ENCODE peak calls at places on chromosome 21, in nine cellular contexts. W, R, N, Q, K, S, A, T and G are unnamed samples. For H3K9me3, the result is how much of the 10 kb centered on the place peaks cover.

GRCh38 chr21:35367558-35367957 is 318.5 kb upstream of the RUNX1 start:
- DNase-seq in N (peak), R (no peak), Q (no peak), W (no peak), T (no peak), S (no peak), K (no peak), A (no peak), G (no peak)

GRCh38 chr21:34524671-34525601 is 12.9 kb upstream of the KCNE1 start:
- DNase-seq in A (no peak), N (no peak), K (no peak), W (peak), T (no peak), S (no peak), R (no peak), Q (no peak), G (no peak)

GRCh38 chr21:29257701-29258100 is 41.0 kb upstream of the BACH1 start:
- DNase-seq in S (no peak), K (no peak), N (no peak), W (no peak), R (no peak), T (no peak), A (no peak), Q (no peak), G (no peak)

GRCh38 chr21:33075128-33075527 is 5.2 kb downstream of the OLIG1 start:
- DNase-seq in N (no peak), A (no peak), K (no peak), R (no peak), S (no peak), W (no peak), Q (no peak), T (no peak), G (no peak)

GRCh38 chr21:33936221-33937038 is 20.8 kb upstream of the ATP5PO start:
- DNase-seq in T (no peak), K (no peak), N (no peak), R (no peak), S (peak), A (no peak), W (no peak), Q (no peak), G (peak)

GRCh38 chr21:31900121-31900895 is 27.5 kb downstream of the HUNK start:
- DNase-seq in N (peak), A (no peak), T (no peak), R (no peak), K (no peak), S (no peak), W (no peak), Q (no peak), G (peak)

GRCh38 chr21:45370575-45370974 is 34.4 kb upstream of the COL18A1 start:
- DNase-seq in Q (peak), W (peak), A (no peak), T (no peak), K (peak), R (peak), N (no peak), S (no peak), G (no peak)

GRCh38 chr21:34204481-34205439 is 131.4 kb downstream of the MRPS6 start:
- DNase-seq in W (no peak), A (no peak), K (no peak), T (peak), N (no peak), Q (no peak), S (no peak), R (no peak), G (peak)

GRCh38 chr21:39587376-39587775 is 25.4 kb upstream of the B3GALT5 start:
- DNase-seq in S (no peak), Q (no peak), N (no peak), A (no peak), R (no peak), K (no peak), W (no peak), T (no peak), G (no peak)

GRCh38 chr21:46518983-46519583 is 60.4 kb downstream of the DIP2A start:
- DNase-seq in Q (no peak), A (no peak), N (no peak), K (no peak), T (no peak), R (no peak), W (peak), S (no peak), G (no peak)

GRCh38 chr21:22125581-22125980 is 1127.4 kb downstream of the NCAM2 start:
- DNase-seq in W (no peak), S (no peak), N (no peak), A (no peak), T (no peak), R (no peak), Q (no peak), K (no peak), G (no peak)

GRCh38 chr21:38471766-38472165 is 26.5 kb downstream of the ERG start:
- DNase-seq in S (no peak), R (no peak), A (no peak), K (no peak), N (no peak), W (no peak), Q (no peak), T (no peak), G (no peak)

GRCh38 chr21:34865922-34866271 is 183.2 kb downstream of the RUNX1 start:
- DNase-seq in W (no peak), A (no peak), Q (no peak), S (no peak), R (no peak), K (no peak), T (no peak), N (no peak), G (no peak)

GRCh38 chr21:16535100-16535418 is 805.3 kb downstream of the USP25 start:
- DNase-seq in K (peak), R (no peak), T (peak), W (peak), N (peak), Q (peak), A (peak), S (no peak), G (peak)

GRCh38 chr21:34510148-34511142 is 1.6 kb downstream of the KCNE1 start:
- DNase-seq in A (no peak), T (peak), R (peak), Q (peak), N (peak), K (no peak), W (peak), S (no peak), G (peak)

GRCh38 chr21:31872072-31872451 is 758 bp upstream of the HUNK start:
- DNase-seq in A (no peak), S (no peak), Q (no peak), R (no peak), K (no peak), T (peak), W (no peak), N (no peak), G (no peak)

GRCh38 chr21:33360871-33361602 is 36.3 kb downstream of the IFNAR1 start:
- DNase-seq in Q (peak), N (peak), K (peak), S (peak), W (peak), R (peak), A (peak), T (peak), G (peak)

GRCh38 chr21:21788591-21788990 is 790.4 kb downstream of the NCAM2 start:
- DNase-seq in S (no peak), W (peak), Q (no peak), A (no peak), K (no peak), N (no peak), T (no peak), R (no peak), G (no peak)

GRCh38 chr21:15170614-15171013 is 105.8 kb upstream of the NRIP1 start:
- DNase-seq in S (no peak), A (no peak), W (no peak), K (no peak), T (no peak), R (no peak), Q (no peak), N (no peak), G (no peak)

GRCh38 chr21:15080504-15080903 is 15.7 kb upstream of the NRIP1 start:
- DNase-seq in N (no peak), T (peak), A (no peak), S (no peak), R (no peak), W (peak), Q (no peak), K (no peak), G (no peak)

GRCh38 chr21:28927122-28927521 is 65.6 kb downstream of the LTN1 start:
- DNase-seq in W (no peak), S (no peak), Q (no peak), R (no peak), N (no peak), T (no peak), A (no peak), K (no peak), G (no peak)

GRCh38 chr21:45308211-45309068 is 20.7 kb upstream of the POFUT2 start:
- DNase-seq in W (peak), N (no peak), S (no peak), T (no peak), Q (peak), K (no peak), A (peak), R (peak), G (no peak)

GRCh38 chr21:31158789-31159581 is 120.7 kb upstream of the KRTAP19-8 start:
- DNase-seq in A (no peak), Q (no peak), N (no peak), R (no peak), T (no peak), S (no peak), K (no peak), W (peak), G (no peak)

GRCh38 chr21:44998621-44999427 is 59.0 kb downstream of the SLX9 start:
- DNase-seq in T (no peak), N (no peak), A (no peak), Q (peak), R (peak), S (no peak), K (no peak), W (no peak), G (no peak)

GRCh38 chr21:37531402-37532042 is 164.9 kb downstream of the DYRK1A start:
- DNase-seq in W (no peak), Q (peak), T (no peak), R (peak), K (no peak), S (no peak), A (peak), N (peak), G (peak)

GRCh38 chr21:38333290-38334272 is 76.8 kb downstream of the KCNJ15 start:
- DNase-seq in Q (no peak), A (no peak), K (no peak), N (no peak), W (peak), T (no peak), R (no peak), S (no peak), G (peak)

GRCh38 chr21:29938968-29939858 is 583 bp downstream of the GRIK1 start:
- DNase-seq in K (no peak), S (no peak), Q (no peak), R (peak), W (peak), T (peak), N (no peak), A (no peak), G (no peak)

GRCh38 chr21:39386194-39386593 is 37.3 kb upstream of the HMGN1 start:
- DNase-seq in W (peak), A (peak), R (peak), N (no peak), K (no peak), S (no peak), Q (peak), T (no peak), G (peak)

GRCh38 chr21:20996421-20997307 is 1.5 kb upstream of the NCAM2 start:
- DNase-seq in Q (no peak), R (peak), S (no peak), N (no peak), K (no peak), A (no peak), T (no peak), W (peak), G (no peak)

GRCh38 chr21:33230518-33231324 is 983 bp downstream of the IFNAR2 start:
- DNase-seq in K (no peak), Q (peak), W (peak), R (peak), T (peak), N (peak), A (no peak), S (peak), G (peak)

GRCh38 chr21:36891692-36892091 is 74.8 kb downstream of the HLCS start:
- DNase-seq in S (no peak), K (no peak), Q (no peak), T (no peak), N (no peak), R (no peak), W (no peak), A (no peak), G (no peak)

GRCh38 chr21:28521932-28522826 is 470.5 kb downstream of the LTN1 start:
- DNase-seq in K (no peak), T (peak), A (no peak), Q (no peak), R (no peak), N (peak), W (peak), S (no peak), G (no peak)

GRCh38 chr21:35616090-35616489 is 444.2 kb downstream of the SETD4 start:
- DNase-seq in K (no peak), A (no peak), Q (no peak), W (peak), R (no peak), T (no peak), N (no peak), S (no peak), G (no peak)

GRCh38 chr21:21101911-21102310 is 103.7 kb downstream of the NCAM2 start:
- DNase-seq in N (peak), R (no peak), W (peak), T (peak), Q (no peak), S (no peak), A (no peak), K (no peak), G (peak)

GRCh38 chr21:34726627-34727337 is 58.0 kb downstream of the CLIC6 start:
- DNase-seq in A (no peak), T (no peak), K (no peak), Q (no peak), N (no peak), W (no peak), R (no peak), S (no peak), G (no peak)

GRCh38 chr21:16522512-16522911 is 792.7 kb downstream of the USP25 start:
- DNase-seq in Q (no peak), A (no peak), R (no peak), W (peak), T (no peak), K (no peak), S (no peak), N (no peak), G (no peak)

GRCh38 chr21:42533306-42533962 is 19.8 kb downstream of the SLC37A1 start:
- DNase-seq in Q (no peak), A (no peak), W (no peak), R (no peak), K (no peak), N (no peak), T (no peak), S (no peak), G (no peak)
- H3K9me3 ChIP-seq in Q (under half), A (under half), W (under half), R (under half), K (under half), N (under half), T (under half), S (under half), G (under half)

GRCh38 chr21:19507682-19508260 is 1104.2 kb upstream of the TMPRSS15 start:
- DNase-seq in W (no peak), N (no peak), S (no peak), R (no peak), A (no peak), T (peak), Q (no peak), K (no peak), G (no peak)
- TF ChIP-seq CTCF in W (no peak), N (no peak), S (no peak), R (no peak), A (no peak), T (peak), Q (no peak), K (no peak), G (no peak)

DNA sequence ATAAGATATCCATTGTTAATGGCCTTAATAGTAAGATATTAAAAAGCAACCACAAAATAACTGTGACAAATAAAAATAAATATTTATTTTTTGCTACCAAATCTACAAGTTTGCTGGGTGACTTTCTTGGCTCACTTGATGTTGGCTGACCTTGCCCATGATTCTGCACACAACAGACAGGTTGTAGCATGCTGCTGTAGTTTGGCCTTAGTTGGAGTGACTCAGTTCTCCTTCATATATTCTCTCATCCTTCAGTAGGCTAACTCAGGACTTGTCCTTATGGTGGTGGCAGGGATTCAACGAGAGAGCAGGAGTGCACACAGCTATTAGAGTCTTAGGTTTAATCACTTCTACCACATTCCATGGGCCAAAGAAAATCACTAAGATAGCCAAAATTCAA is 437.9 kb downstream of the MRPL39 start:
- DNase-seq in W (no peak), Q (no peak), T (no peak), S (no peak), R (no peak), N (no peak), K (no peak), A (no peak), G (no peak)
- H3K9me3 ChIP-seq in W (under half), Q (under half), T (under half), S (under half), R (under half), N (under half), K (under half), A (under half), G (under half)

GRCh38 chr21:43979654-43980053 is 32.5 kb upstream of the TRAPPC10 start:
- DNase-seq in K (no peak), T (no peak), N (no peak), Q (no peak), S (no peak), A (no peak), W (no peak), R (peak), G (peak)
- TF ChIP-seq CTCF in K (no peak), T (no peak), N (no peak), Q (no peak), S (no peak), A (no peak), W (no peak), R (no peak), G (no peak)

GRCh38 chr21:41458121-41458520 is 32.1 kb downstream of the MX1 start:
- DNase-seq in T (no peak), S (no peak), N (no peak), Q (no peak), A (no peak), W (no peak), K (no peak), R (no peak), G (no peak)

GRCh38 chr21:41460578-41461527 is 34.8 kb downstream of the MX1 start:
- DNase-seq in W (peak), T (peak), A (peak), K (peak), S (peak), R (peak), Q (peak), N (peak), G (peak)

GRCh38 chr21:41458559-41458958 is 32.5 kb downstream of the MX1 start:
- DNase-seq in K (no peak), S (no peak), Q (no peak), T (no peak), W (no peak), R (no peak), A (no peak), N (no peak), G (no peak)

GRCh38 chr21:41465176-41465781 is 39.2 kb downstream of the MX1 start:
- DNase-seq in W (no peak), S (no peak), Q (no peak), N (no peak), A (no peak), T (no peak), R (no peak), K (no peak), G (no peak)

DNA sequence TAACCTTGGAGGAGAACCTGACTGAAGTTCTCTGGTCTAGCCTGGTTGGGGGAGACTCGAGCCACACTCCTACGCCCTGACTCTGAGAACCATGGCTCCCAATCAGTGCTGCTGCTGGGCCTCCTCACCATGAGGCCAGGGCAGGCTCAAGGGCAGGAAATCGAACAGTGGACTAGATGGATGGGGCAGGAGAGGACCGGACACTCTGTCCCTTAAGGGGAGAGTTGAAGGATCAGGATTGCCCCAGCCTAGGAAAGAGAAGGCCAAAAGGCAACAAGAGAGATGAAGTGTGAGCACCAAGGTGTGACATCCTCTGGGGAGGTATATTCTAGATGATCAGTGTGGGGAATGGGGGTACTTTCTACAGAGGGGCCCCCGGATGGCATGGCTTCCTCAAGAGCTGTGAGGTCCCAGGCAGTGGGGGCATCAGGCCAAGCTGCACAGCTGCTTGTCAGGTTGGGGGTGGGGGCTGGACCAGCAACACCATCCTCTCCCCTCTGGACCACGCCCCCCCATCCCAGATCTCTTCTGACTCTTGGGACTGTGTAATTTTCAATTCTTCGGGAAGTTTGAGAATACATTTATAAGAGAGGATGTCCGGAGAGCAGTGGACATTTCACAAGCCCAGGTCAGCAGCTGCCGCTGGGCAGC is 34.0 kb downstream of the MX1 start:
- DNase-seq in K (no peak), T (no peak), N (no peak), Q (no peak), S (no peak), W (no peak), A (no peak), R (no peak), G (no peak)
- H3K9me3 ChIP-seq in K (under half), T (under half), N (under half), Q (under half), S (under half), W (under half), A (under half), R (under half), G (under half)